ENCODE peak calls at places on chromosomes 13 and 19, in four cellular contexts. One of them, this sample, is unnamed.

GRCh38 chr13:42047561-42048322 is 706 bp upstream of the DGKH start:
- DNase-seq in tibial artery: peak; percentile 42
- DNase-seq in pancreas: no peak
- DNase-seq in AG04450: no peak
- DNase-seq in this sample: no peak

GRCh38 chr19:2270157-2270571 is 11.8 kb downstream of the PEAK3 start:
- DNase-seq in AG04450: no peak
- DNase-seq in pancreas: peak; percentile 60
- DNase-seq in tibial artery: peak; percentile 55
- DNase-seq in this sample: no peak

GRCh38 chr13:61162636-61163035 is 253.0 kb downstream of the PCDH20 start:
- DNase-seq in AG04450: no peak
- DNase-seq in pancreas: no peak
- DNase-seq in tibial artery: no peak
- DNase-seq in this sample: no peak

GRCh38 chr13:49132479-49133002 is 87.6 kb upstream of the MLNR start:
- DNase-seq in pancreas: no peak
- DNase-seq in tibial artery: no peak
- DNase-seq in AG04450: no peak
- DNase-seq in this sample: no peak

GRCh38 chr19:10892256-10892655 is 20.9 kb downstream of the CARM1 start:
- DNase-seq in tibial artery: no peak
- DNase-seq in pancreas: no peak
- DNase-seq in AG04450: no peak
- DNase-seq in this sample: no peak

GRCh38 chr19:38183227-38183914 is 40.7 kb downstream of the DPF1 start:
- DNase-seq in tibial artery: no peak
- DNase-seq in AG04450: no peak
- DNase-seq in pancreas: no peak
- DNase-seq in this sample: no peak

GRCh38 chr13:80923907-80924306 is 583.0 kb upstream of the SPRY2 start:
- DNase-seq in pancreas: no peak
- DNase-seq in AG04450: no peak
- DNase-seq in tibial artery: no peak
- DNase-seq in this sample: no peak

GRCh38 chr19:38201731-38202130 is 22.3 kb downstream of the DPF1 start:
- DNase-seq in pancreas: no peak
- DNase-seq in tibial artery: no peak
- DNase-seq in AG04450: no peak
- DNase-seq in this sample: no peak

GRCh38 chr19:7860902-7861618 is 13.1 kb downstream of the PRR36 start:
- DNase-seq in pancreas: no peak
- DNase-seq in AG04450: no peak
- DNase-seq in tibial artery: no peak
- DNase-seq in this sample: no peak

GRCh38 chr13:107190065-107190464 is 622.1 kb upstream of the ARGLU1 start:
- DNase-seq in AG04450: no peak
- DNase-seq in pancreas: no peak
- DNase-seq in tibial artery: no peak
- DNase-seq in this sample: no peak

GRCh38 chr13:73633817-73634449 is 500.3 kb downstream of the KLF12 start:
- DNase-seq in tibial artery: no peak
- DNase-seq in pancreas: no peak
- DNase-seq in AG04450: no peak
- DNase-seq in this sample: no peak

GRCh38 chr13:48069573-48069972 is 25.3 kb downstream of the MED4 start:
- DNase-seq in pancreas: no peak
- DNase-seq in tibial artery: no peak
- DNase-seq in AG04450: no peak
- DNase-seq in this sample: no peak

GRCh38 chr13:29791997-29792775 is 58.2 kb downstream of the UBL3 start:
- DNase-seq in pancreas: no peak
- DNase-seq in tibial artery: no peak
- DNase-seq in AG04450: no peak
- DNase-seq in this sample: no peak

GRCh38 chr13:39376088-39376487 is 226.9 kb downstream of the LHFPL6 start:
- DNase-seq in pancreas: no peak
- DNase-seq in AG04450: no peak
- DNase-seq in tibial artery: no peak
- DNase-seq in this sample: no peak

GRCh38 chr13:31803327-31803726 is 64.0 kb downstream of the RXFP2 start:
- DNase-seq in tibial artery: no peak
- DNase-seq in pancreas: no peak
- DNase-seq in AG04450: no peak
- DNase-seq in this sample: no peak

GRCh38 chr19:33499671-33500506 is 21.7 kb downstream of the PEPD start:
- DNase-seq in tibial artery: no peak
- DNase-seq in AG04450: no peak
- DNase-seq in pancreas: no peak
- DNase-seq in this sample: no peak

GRCh38 chr19:39676004-39676403 is 20.3 kb downstream of the LGALS16 start:
- DNase-seq in AG04450: no peak
- DNase-seq in tibial artery: no peak
- DNase-seq in pancreas: no peak
- DNase-seq in this sample: no peak

GRCh38 chr19:1000095-1000494 is at the start of gene GRIN3B:
- DNase-seq in tibial artery: no peak
- DNase-seq in pancreas: peak; percentile 48
- DNase-seq in AG04450: no peak
- DNase-seq in this sample: no peak

GRCh38 chr19:40962460-40962961 is 28.6 kb upstream of the CYP2B6 start:
- DNase-seq in tibial artery: no peak
- DNase-seq in AG04450: no peak
- DNase-seq in pancreas: no peak
- DNase-seq in this sample: no peak

GRCh38 chr13:46666727-46667456 is 113.9 kb downstream of the LRCH1 start:
- DNase-seq in pancreas: no peak
- DNase-seq in tibial artery: no peak
- DNase-seq in AG04450: no peak
- DNase-seq in this sample: no peak

DNA sequence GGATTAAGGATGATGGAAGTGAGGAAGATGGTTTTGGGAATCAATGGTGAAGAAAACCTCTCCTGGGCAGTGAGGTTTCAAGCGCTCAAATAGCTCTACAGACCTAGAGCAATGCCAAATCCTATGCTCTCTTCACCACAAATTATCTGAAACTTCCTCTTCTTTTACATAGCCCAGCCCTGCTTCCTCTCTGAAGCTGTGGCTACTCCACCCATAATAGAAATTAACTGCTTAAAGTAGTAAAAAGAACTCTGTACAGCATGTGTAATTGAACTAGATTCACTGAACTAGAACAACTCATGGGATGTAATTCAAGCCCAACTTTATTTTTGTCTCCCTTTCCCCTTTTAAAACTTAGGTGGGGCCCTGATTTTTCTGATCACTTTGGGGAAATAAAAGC is 20.4 kb upstream of the IFT88 start:
- DNase-seq in pancreas: no peak
- DNase-seq in AG04450: no peak
- DNase-seq in tibial artery: no peak
- DNase-seq in this sample: no peak
- H3K27ac ChIP-seq in pancreas: no peak overlapping the region
- H3K27ac ChIP-seq in AG04450: no peak overlapping the region
- H3K27ac ChIP-seq in tibial artery: no peak overlapping the region
- H3K27ac ChIP-seq in this sample: no peak overlapping the region

GRCh38 chr19:46090444-46090843 is 34.0 kb downstream of the IGFL3 start:
- DNase-seq in tibial artery: no peak
- DNase-seq in AG04450: no peak
- DNase-seq in pancreas: no peak
- DNase-seq in this sample: no peak

GRCh38 chr19:46085888-46086287 is 38.6 kb downstream of the IGFL3 start:
- DNase-seq in tibial artery: no peak
- DNase-seq in AG04450: no peak
- DNase-seq in pancreas: no peak
- DNase-seq in this sample: no peak

GRCh38 chr19:46088101-46088500 is 36.4 kb downstream of the IGFL3 start:
- DNase-seq in pancreas: no peak
- DNase-seq in AG04450: no peak
- DNase-seq in tibial artery: no peak
- DNase-seq in this sample: no peak

GRCh38 chr19:46089432-46089831 is 35.1 kb downstream of the IGFL3 start:
- DNase-seq in pancreas: no peak
- DNase-seq in AG04450: no peak
- DNase-seq in tibial artery: no peak
- DNase-seq in this sample: no peak
- H3K9me3 ChIP-seq in pancreas: no peaks in the 10 kb centered on the region
- H3K9me3 ChIP-seq in AG04450: peaks cover 19% of the 10 kb centered on the region
- H3K9me3 ChIP-seq in tibial artery: peaks cover 20% of the 10 kb centered on the region
- H3K9me3 ChIP-seq in this sample: peaks cover 3% of the 10 kb centered on the region

DNA sequence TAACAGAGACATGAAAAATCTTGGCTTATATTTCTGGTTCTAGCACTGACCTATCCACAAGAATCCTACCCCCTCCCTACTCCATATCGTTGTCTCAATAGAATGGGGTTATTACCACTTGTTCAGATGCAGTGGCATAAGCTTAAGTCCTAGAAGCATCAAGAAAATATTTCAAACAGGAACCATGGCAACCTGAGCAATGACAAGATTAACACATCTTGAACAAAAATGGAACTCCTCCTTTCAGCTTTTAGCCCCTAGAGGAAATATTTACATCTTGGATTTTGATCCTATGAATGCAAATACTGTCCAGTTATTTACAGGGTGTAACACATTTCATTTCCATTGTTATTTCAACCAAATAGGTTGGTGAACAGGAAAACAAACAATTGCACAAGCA is 46.1 kb upstream of the TSC22D1 start:
- DNase-seq in pancreas: no peak
- DNase-seq in tibial artery: no peak
- DNase-seq in AG04450: no peak
- DNase-seq in this sample: no peak
- H3K27ac ChIP-seq in pancreas: no peak overlapping the region
- H3K27ac ChIP-seq in tibial artery: no peak overlapping the region
- H3K27ac ChIP-seq in AG04450: no peak overlapping the region
- H3K27ac ChIP-seq in this sample: no peak overlapping the region

GRCh38 chr19:12331211-12331941 is 2.1 kb downstream of the ZNF563 start:
- DNase-seq in AG04450: no peak
- DNase-seq in tibial artery: no peak
- DNase-seq in pancreas: no peak
- DNase-seq in this sample: no peak

GRCh38 chr19:12330340-12330739 is 3.1 kb downstream of the ZNF563 start:
- DNase-seq in pancreas: no peak
- DNase-seq in tibial artery: no peak
- DNase-seq in AG04450: no peak
- DNase-seq in this sample: no peak

GRCh38 chr19:12325690-12326089 is 7.7 kb downstream of the ZNF563 start:
- DNase-seq in tibial artery: no peak
- DNase-seq in AG04450: no peak
- DNase-seq in pancreas: no peak
- DNase-seq in this sample: no peak
- H3K9me3 ChIP-seq in tibial artery: no peaks in the 10 kb centered on the region
- H3K9me3 ChIP-seq in AG04450: peaks cover 9% of the 10 kb centered on the region
- H3K9me3 ChIP-seq in pancreas: no peaks in the 10 kb centered on the region
- H3K9me3 ChIP-seq in this sample: no peaks in the 10 kb centered on the region

This sample was measured in tibial nerve.